ENCODE peak calls at places on chromosomes 2 and 18, in eight cellular contexts. One of them, this sample, is unnamed.
A peak's percentile ranks its signal among the peaks of the same experiment; 100 is the strongest.

GRCh38 chr18:13703899-13704298 is 22.5 kb downstream of the FAM210A start:
- DNase-seq in lower lobe of right lung: no peak
- DNase-seq in CD8-positive, alpha-beta T cell: no peak
- DNase-seq in PC-9: no peak
- DNase-seq in ovary: no peak
- DNase-seq in sigmoid colon: no peak
- DNase-seq in CD8-positive, alpha-beta memory T cell: no peak
- DNase-seq in OCI-LY7: peak; percentile 59
- DNase-seq in this sample: no peak

GRCh38 chr18:3816601-3817363 is 366.8 kb downstream of the TGIF1 start:
- DNase-seq in lower lobe of right lung: no peak
- DNase-seq in CD8-positive, alpha-beta T cell: no peak
- DNase-seq in PC-9: no peak
- DNase-seq in ovary: no peak
- DNase-seq in sigmoid colon: no peak
- DNase-seq in CD8-positive, alpha-beta memory T cell: no peak
- DNase-seq in OCI-LY7: no peak
- DNase-seq in this sample: peak; percentile 43

GRCh38 chr2:28649481-28650260 is 102.0 kb upstream of the PPP1CB start:
- DNase-seq in lower lobe of right lung: no peak
- DNase-seq in CD8-positive, alpha-beta T cell: no peak
- DNase-seq in PC-9: peak; percentile 74
- DNase-seq in ovary: no peak
- DNase-seq in sigmoid colon: peak; percentile 24
- DNase-seq in CD8-positive, alpha-beta memory T cell: no peak
- DNase-seq in OCI-LY7: no peak
- DNase-seq in this sample: no peak

GRCh38 chr2:26483957-26484565 is 6.1 kb upstream of the OTOF start:
- DNase-seq in lower lobe of right lung: no peak
- DNase-seq in CD8-positive, alpha-beta T cell: no peak
- DNase-seq in PC-9: no peak
- DNase-seq in ovary: peak; percentile 54
- DNase-seq in sigmoid colon: no peak
- DNase-seq in CD8-positive, alpha-beta memory T cell: no peak
- DNase-seq in OCI-LY7: no peak
- DNase-seq in this sample: no peak

GRCh38 chr2:109435866-109436634 is 177.7 kb downstream of the SEPTIN10 start:
- DNase-seq in lower lobe of right lung: peak; percentile 39
- DNase-seq in CD8-positive, alpha-beta T cell: no peak
- DNase-seq in PC-9: no peak
- DNase-seq in ovary: no peak
- DNase-seq in sigmoid colon: peak; percentile 78
- DNase-seq in CD8-positive, alpha-beta memory T cell: no peak
- DNase-seq in OCI-LY7: no peak
- DNase-seq in this sample: peak; percentile 33

GRCh38 chr2:120820263-120820884 is 84.7 kb downstream of the GLI2 start:
- DNase-seq in lower lobe of right lung: no peak
- DNase-seq in CD8-positive, alpha-beta T cell: no peak
- DNase-seq in PC-9: no peak
- DNase-seq in ovary: peak; percentile 77
- DNase-seq in sigmoid colon: peak; percentile 82
- DNase-seq in CD8-positive, alpha-beta memory T cell: no peak
- DNase-seq in OCI-LY7: no peak
- DNase-seq in this sample: peak; percentile 54

GRCh38 chr2:171318463-171318934 is 115.3 kb downstream of the METTL8 start:
- DNase-seq in lower lobe of right lung: no peak
- DNase-seq in CD8-positive, alpha-beta T cell: no peak
- DNase-seq in PC-9: no peak
- DNase-seq in ovary: no peak
- DNase-seq in sigmoid colon: peak; percentile 67
- DNase-seq in CD8-positive, alpha-beta memory T cell: no peak
- DNase-seq in OCI-LY7: peak; percentile 58
- DNase-seq in this sample: no peak

GRCh38 chr2:64036343-64036742 is 17.1 kb upstream of the VPS54 start:
- DNase-seq in lower lobe of right lung: no peak
- DNase-seq in CD8-positive, alpha-beta T cell: peak; percentile 9
- DNase-seq in PC-9: no peak
- DNase-seq in ovary: no peak
- DNase-seq in sigmoid colon: no peak
- DNase-seq in CD8-positive, alpha-beta memory T cell: peak; percentile 61
- DNase-seq in OCI-LY7: no peak
- DNase-seq in this sample: no peak

GRCh38 chr2:19369341-19369955 is 11.0 kb upstream of the OSR1 start:
- DNase-seq in lower lobe of right lung: no peak
- DNase-seq in CD8-positive, alpha-beta T cell: no peak
- DNase-seq in PC-9: no peak
- DNase-seq in ovary: no peak
- DNase-seq in sigmoid colon: no peak
- DNase-seq in CD8-positive, alpha-beta memory T cell: no peak
- DNase-seq in OCI-LY7: no peak
- DNase-seq in this sample: no peak

GRCh38 chr2:188884051-188884450 is 90.1 kb upstream of the COL3A1 start:
- DNase-seq in lower lobe of right lung: no peak
- DNase-seq in CD8-positive, alpha-beta T cell: no peak
- DNase-seq in PC-9: no peak
- DNase-seq in ovary: no peak
- DNase-seq in sigmoid colon: no peak
- DNase-seq in CD8-positive, alpha-beta memory T cell: no peak
- DNase-seq in OCI-LY7: no peak
- DNase-seq in this sample: no peak

GRCh38 chr2:186919272-186919671 is 70.3 kb upstream of the ZSWIM2 start:
- DNase-seq in lower lobe of right lung: no peak
- DNase-seq in CD8-positive, alpha-beta T cell: no peak
- DNase-seq in PC-9: no peak
- DNase-seq in ovary: no peak
- DNase-seq in sigmoid colon: no peak
- DNase-seq in CD8-positive, alpha-beta memory T cell: no peak
- DNase-seq in OCI-LY7: no peak
- DNase-seq in this sample: no peak

GRCh38 chr2:234670052-234670451 is 173.2 kb upstream of the ARL4C start:
- DNase-seq in lower lobe of right lung: no peak
- DNase-seq in CD8-positive, alpha-beta T cell: no peak
- DNase-seq in PC-9: peak; percentile 41
- DNase-seq in ovary: no peak
- DNase-seq in sigmoid colon: no peak
- DNase-seq in CD8-positive, alpha-beta memory T cell: no peak
- DNase-seq in OCI-LY7: no peak
- DNase-seq in this sample: no peak

GRCh38 chr2:204114294-204114693 is 177.7 kb downstream of the ICOS start:
- DNase-seq in lower lobe of right lung: no peak
- DNase-seq in CD8-positive, alpha-beta T cell: no peak
- DNase-seq in PC-9: no peak
- DNase-seq in ovary: no peak
- DNase-seq in sigmoid colon: no peak
- DNase-seq in CD8-positive, alpha-beta memory T cell: no peak
- DNase-seq in OCI-LY7: no peak
- DNase-seq in this sample: no peak

GRCh38 chr2:36963106-36963505 is 3.2 kb downstream of the STRN start:
- DNase-seq in lower lobe of right lung: no peak
- DNase-seq in CD8-positive, alpha-beta T cell: no peak
- DNase-seq in PC-9: peak; percentile 53
- DNase-seq in ovary: no peak
- DNase-seq in sigmoid colon: no peak
- DNase-seq in CD8-positive, alpha-beta memory T cell: no peak
- DNase-seq in OCI-LY7: no peak
- DNase-seq in this sample: no peak

GRCh38 chr2:215907147-215907546 is 106.2 kb downstream of the MREG start:
- DNase-seq in lower lobe of right lung: no peak
- DNase-seq in CD8-positive, alpha-beta T cell: no peak
- DNase-seq in PC-9: no peak
- DNase-seq in ovary: no peak
- DNase-seq in sigmoid colon: no peak
- DNase-seq in CD8-positive, alpha-beta memory T cell: no peak
- DNase-seq in OCI-LY7: no peak
- DNase-seq in this sample: no peak

GRCh38 chr18:25563346-25563745 is 211.4 kb upstream of the ZNF521 start:
- DNase-seq in lower lobe of right lung: no peak
- DNase-seq in CD8-positive, alpha-beta T cell: no peak
- DNase-seq in PC-9: no peak
- DNase-seq in ovary: no peak
- DNase-seq in sigmoid colon: no peak
- DNase-seq in CD8-positive, alpha-beta memory T cell: no peak
- DNase-seq in OCI-LY7: no peak
- DNase-seq in this sample: no peak

GRCh38 chr18:56516769-56517168 is 121.6 kb downstream of the TXNL1 start:
- DNase-seq in lower lobe of right lung: no peak
- DNase-seq in CD8-positive, alpha-beta T cell: no peak
- DNase-seq in PC-9: no peak
- DNase-seq in ovary: no peak
- DNase-seq in sigmoid colon: no peak
- DNase-seq in CD8-positive, alpha-beta memory T cell: no peak
- DNase-seq in OCI-LY7: no peak
- DNase-seq in this sample: peak; percentile 69

GRCh38 chr18:12598181-12598921 is 59.6 kb downstream of the SPIRE1 start:
- DNase-seq in lower lobe of right lung: no peak
- DNase-seq in CD8-positive, alpha-beta T cell: no peak
- DNase-seq in PC-9: peak; percentile 15
- DNase-seq in ovary: no peak
- DNase-seq in sigmoid colon: no peak
- DNase-seq in CD8-positive, alpha-beta memory T cell: no peak
- DNase-seq in OCI-LY7: no peak
- DNase-seq in this sample: no peak

GRCh38 chr18:12595571-12596255 is 62.2 kb downstream of the SPIRE1 start:
- DNase-seq in lower lobe of right lung: no peak
- DNase-seq in CD8-positive, alpha-beta T cell: no peak
- DNase-seq in PC-9: no peak
- DNase-seq in ovary: no peak
- DNase-seq in sigmoid colon: no peak
- DNase-seq in CD8-positive, alpha-beta memory T cell: no peak
- DNase-seq in OCI-LY7: no peak
- DNase-seq in this sample: no peak

GRCh38 chr18:12599966-12600365 is 57.9 kb downstream of the SPIRE1 start:
- DNase-seq in lower lobe of right lung: no peak
- DNase-seq in CD8-positive, alpha-beta T cell: no peak
- DNase-seq in PC-9: no peak
- DNase-seq in ovary: no peak
- DNase-seq in sigmoid colon: no peak
- DNase-seq in CD8-positive, alpha-beta memory T cell: no peak
- DNase-seq in OCI-LY7: no peak
- DNase-seq in this sample: no peak

GRCh38 chr18:12599543-12599942 is 58.4 kb downstream of the SPIRE1 start:
- DNase-seq in lower lobe of right lung: no peak
- DNase-seq in CD8-positive, alpha-beta T cell: no peak
- DNase-seq in PC-9: peak; percentile 34
- DNase-seq in ovary: no peak
- DNase-seq in sigmoid colon: no peak
- DNase-seq in CD8-positive, alpha-beta memory T cell: no peak
- DNase-seq in OCI-LY7: no peak
- DNase-seq in this sample: no peak

GRCh38 chr18:12597775-12598174 is 60.1 kb downstream of the SPIRE1 start:
- DNase-seq in lower lobe of right lung: peak; percentile 59
- DNase-seq in CD8-positive, alpha-beta T cell: no peak
- DNase-seq in PC-9: peak; percentile 86
- DNase-seq in ovary: peak; percentile 44
- DNase-seq in sigmoid colon: no peak
- DNase-seq in CD8-positive, alpha-beta memory T cell: no peak
- DNase-seq in OCI-LY7: no peak
- DNase-seq in this sample: no peak
- H3K27ac ChIP-seq in lower lobe of right lung: peak overlapping the region; percentile 39
- H3K27ac ChIP-seq in CD8-positive, alpha-beta T cell: no peak overlapping the region
- H3K27ac ChIP-seq in PC-9: peak overlapping the region; percentile 90
- H3K27ac ChIP-seq in ovary: no peak overlapping the region
- H3K27ac ChIP-seq in sigmoid colon: no peak overlapping the region
- H3K27ac ChIP-seq in CD8-positive, alpha-beta memory T cell: no peak overlapping the region
- H3K27ac ChIP-seq in OCI-LY7: no peak overlapping the region
- H3K27ac ChIP-seq in this sample: no peak overlapping the region

DNA sequence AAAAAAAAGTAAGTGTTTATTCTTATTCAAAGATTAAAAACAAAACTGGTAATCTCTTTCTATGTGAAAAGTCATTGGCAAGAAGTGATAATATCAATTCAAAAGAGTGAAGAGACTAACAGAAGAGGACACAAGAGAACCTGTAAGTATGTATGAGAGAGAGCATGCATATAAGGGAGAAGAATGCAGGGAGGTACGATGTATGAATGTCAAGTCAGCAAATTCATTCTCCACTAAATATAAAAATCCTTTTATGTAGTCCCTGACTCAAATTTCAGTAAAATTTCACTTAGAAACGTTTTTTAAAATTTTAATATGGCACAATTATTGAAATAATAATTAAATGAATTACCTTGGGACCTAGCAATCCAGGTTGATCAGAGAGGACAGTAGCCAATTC is 55.3 kb downstream of the NCKAP1 start:
- DNase-seq in lower lobe of right lung: no peak
- DNase-seq in CD8-positive, alpha-beta T cell: no peak
- DNase-seq in PC-9: no peak
- DNase-seq in ovary: no peak
- DNase-seq in sigmoid colon: no peak
- DNase-seq in CD8-positive, alpha-beta memory T cell: no peak
- DNase-seq in OCI-LY7: no peak
- DNase-seq in this sample: no peak
- H3K36me3 ChIP-seq in lower lobe of right lung: peaks cover 77% of the 10 kb centered on the region
- H3K36me3 ChIP-seq in CD8-positive, alpha-beta T cell: no peaks in the 10 kb centered on the region
- H3K36me3 ChIP-seq in PC-9: peaks cover 71% of the 10 kb centered on the region
- H3K36me3 ChIP-seq in ovary: no peaks in the 10 kb centered on the region
- H3K36me3 ChIP-seq in sigmoid colon: peaks cover 13% of the 10 kb centered on the region
- H3K36me3 ChIP-seq in CD8-positive, alpha-beta memory T cell: no peaks in the 10 kb centered on the region
- H3K36me3 ChIP-seq in OCI-LY7: no peaks in the 10 kb centered on the region
- H3K36me3 ChIP-seq in this sample: no peaks in the 10 kb centered on the region

GRCh38 chr2:101770672-101771071 is 73.2 kb downstream of the MAP4K4 start:
- DNase-seq in lower lobe of right lung: no peak
- DNase-seq in CD8-positive, alpha-beta T cell: no peak
- DNase-seq in PC-9: peak; percentile 17
- DNase-seq in ovary: no peak
- DNase-seq in sigmoid colon: no peak
- DNase-seq in CD8-positive, alpha-beta memory T cell: no peak
- DNase-seq in OCI-LY7: peak; percentile 68
- DNase-seq in this sample: no peak
- H3K4me1 ChIP-seq in lower lobe of right lung: peaks cover 84% of the 10 kb centered on the region
- H3K4me1 ChIP-seq in CD8-positive, alpha-beta T cell: peaks cover 89% of the 10 kb centered on the region
- H3K4me1 ChIP-seq in PC-9: peaks cover 38% of the 10 kb centered on the region
- H3K4me1 ChIP-seq in ovary: peaks cover 23% of the 10 kb centered on the region
- H3K4me1 ChIP-seq in sigmoid colon: no peaks in the 10 kb centered on the region
- H3K4me1 ChIP-seq in CD8-positive, alpha-beta memory T cell: peaks cover 87% of the 10 kb centered on the region
- H3K4me1 ChIP-seq in OCI-LY7: peaks cover 53% of the 10 kb centered on the region
- H3K4me1 ChIP-seq in this sample: no peaks in the 10 kb centered on the region

DNA sequence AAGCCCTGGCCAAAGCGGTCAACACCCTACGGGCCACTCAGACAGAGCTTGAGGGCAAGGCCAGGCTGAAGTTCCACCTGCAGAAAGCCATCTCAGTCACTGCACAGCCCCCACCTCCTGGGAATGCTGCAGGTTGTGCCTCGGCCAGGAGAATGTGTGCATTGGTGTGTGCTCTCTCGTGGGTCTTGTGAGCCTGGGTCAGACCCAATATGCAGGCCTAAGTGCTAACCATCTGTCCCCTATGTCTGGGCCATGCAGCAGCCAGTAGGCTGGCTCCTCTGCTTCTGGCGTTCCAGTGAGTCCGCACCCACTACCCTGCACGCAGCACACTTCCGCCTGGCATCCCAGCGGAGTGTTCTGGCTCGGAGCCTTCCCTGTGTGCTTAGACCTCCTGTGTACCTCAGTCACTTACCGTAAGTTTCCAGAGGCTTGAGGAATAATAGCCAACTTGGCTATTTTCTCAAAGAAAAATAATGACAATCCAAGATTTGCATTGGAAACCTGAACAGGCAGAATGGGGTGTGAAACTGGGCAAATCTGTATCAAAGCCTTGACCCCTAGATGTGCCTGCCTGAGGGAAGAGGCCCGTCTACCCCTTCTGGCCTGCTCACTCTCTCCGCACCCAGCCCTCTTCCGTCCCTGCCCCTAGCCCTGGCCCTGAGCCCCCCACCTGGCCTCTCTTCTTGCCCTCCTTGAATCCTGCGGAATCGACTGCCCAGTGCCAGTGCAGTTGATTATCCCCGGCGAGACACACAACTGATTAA is 7.2 kb downstream of the SIX3 start:
- DNase-seq in lower lobe of right lung: peak; percentile 41
- DNase-seq in CD8-positive, alpha-beta T cell: no peak
- DNase-seq in PC-9: no peak
- DNase-seq in ovary: no peak
- DNase-seq in sigmoid colon: no peak
- DNase-seq in CD8-positive, alpha-beta memory T cell: no peak
- DNase-seq in OCI-LY7: no peak
- DNase-seq in this sample: no peak
- H3K27ac ChIP-seq in lower lobe of right lung: no peak overlapping the region
- H3K27ac ChIP-seq in CD8-positive, alpha-beta T cell: no peak overlapping the region
- H3K27ac ChIP-seq in PC-9: no peak overlapping the region
- H3K27ac ChIP-seq in ovary: no peak overlapping the region
- H3K27ac ChIP-seq in sigmoid colon: no peak overlapping the region
- H3K27ac ChIP-seq in CD8-positive, alpha-beta memory T cell: no peak overlapping the region
- H3K27ac ChIP-seq in OCI-LY7: no peak overlapping the region
- H3K27ac ChIP-seq in this sample: no peak overlapping the region

This sample was measured in uterus.